ENCODE peak calls at places on chromosome 9, in six cellular contexts. P, W, H, Y, A and R are unnamed samples. For H3K4me1, the result is how much of the 10 kb centered on the place peaks cover.

GRCh38 chr9:38053697-38054461 is 15.1 kb downstream of the SHB start:
- DNase-seq in P (no peak), W (no peak), H (no peak), Y (no peak), A (no peak), R (no peak)

GRCh38 chr9:126150411-126151030 is 176.1 kb upstream of the MVB12B start:
- DNase-seq in P (no peak), W (no peak), H (no peak), Y (peak), A (peak), R (peak)

GRCh38 chr9:133342083-133342406 is 5.9 kb downstream of the MED22 start:
- DNase-seq in P (no peak), W (no peak), H (no peak), Y (no peak), A (peak), R (no peak)

GRCh38 chr9:107667700-107668099 is 178.1 kb upstream of the KLF4 start:
- DNase-seq in P (no peak), W (no peak), H (peak), Y (no peak), A (no peak), R (no peak)

GRCh38 chr9:86021166-86021565 is 78.2 kb downstream of the GOLM1 start:
- DNase-seq in P (no peak), W (no peak), H (no peak), Y (no peak), A (no peak), R (no peak)

GRCh38 chr9:81411961-81412360 is 277.4 kb downstream of the TLE1 start:
- DNase-seq in P (no peak), W (no peak), H (no peak), Y (no peak), A (no peak), R (no peak)

GRCh38 chr9:126417007-126417406 is 90.4 kb downstream of the MVB12B start:
- DNase-seq in P (no peak), W (no peak), H (no peak), Y (no peak), A (peak), R (no peak)

GRCh38 chr9:136916330-136917184 is 28.0 kb downstream of the FBXW5 start:
- DNase-seq in P (no peak), W (no peak), H (no peak), Y (no peak), A (no peak), R (no peak)

GRCh38 chr9:89372230-89372816 is 54.0 kb downstream of the SECISBP2 start:
- DNase-seq in P (no peak), W (peak), H (no peak), Y (no peak), A (peak), R (no peak)

GRCh38 chr9:137878146-137878941 is 762 bp downstream of the CACNA1B start:
- DNase-seq in P (no peak), W (no peak), H (no peak), Y (no peak), A (peak), R (no peak)

GRCh38 chr9:70406446-70406862 is 8.0 kb downstream of the KLF9 start:
- DNase-seq in P (peak), W (no peak), H (peak), Y (no peak), A (peak), R (no peak)

GRCh38 chr9:137070201-137070905 is at the start of gene SAPCD2:
- DNase-seq in P (peak), W (peak), H (peak), Y (peak), A (peak), R (peak)

GRCh38 chr9:109500421-109500974 is 2.4 kb upstream of the PTPN3 start:
- DNase-seq in P (no peak), W (no peak), H (no peak), Y (no peak), A (no peak), R (no peak)

GRCh38 chr9:109499061-109499630 is 1.0 kb upstream of the PTPN3 start:
- DNase-seq in P (no peak), W (no peak), H (no peak), Y (no peak), A (no peak), R (no peak)

GRCh38 chr9:109499631-109500120 is 1.6 kb upstream of the PTPN3 start:
- DNase-seq in P (peak), W (no peak), H (peak), Y (peak), A (no peak), R (peak)

GRCh38 chr9:109497193-109498165 is 628 bp downstream of the PTPN3 start:
- DNase-seq in P (peak), W (no peak), H (no peak), Y (no peak), A (no peak), R (no peak)

DNA sequence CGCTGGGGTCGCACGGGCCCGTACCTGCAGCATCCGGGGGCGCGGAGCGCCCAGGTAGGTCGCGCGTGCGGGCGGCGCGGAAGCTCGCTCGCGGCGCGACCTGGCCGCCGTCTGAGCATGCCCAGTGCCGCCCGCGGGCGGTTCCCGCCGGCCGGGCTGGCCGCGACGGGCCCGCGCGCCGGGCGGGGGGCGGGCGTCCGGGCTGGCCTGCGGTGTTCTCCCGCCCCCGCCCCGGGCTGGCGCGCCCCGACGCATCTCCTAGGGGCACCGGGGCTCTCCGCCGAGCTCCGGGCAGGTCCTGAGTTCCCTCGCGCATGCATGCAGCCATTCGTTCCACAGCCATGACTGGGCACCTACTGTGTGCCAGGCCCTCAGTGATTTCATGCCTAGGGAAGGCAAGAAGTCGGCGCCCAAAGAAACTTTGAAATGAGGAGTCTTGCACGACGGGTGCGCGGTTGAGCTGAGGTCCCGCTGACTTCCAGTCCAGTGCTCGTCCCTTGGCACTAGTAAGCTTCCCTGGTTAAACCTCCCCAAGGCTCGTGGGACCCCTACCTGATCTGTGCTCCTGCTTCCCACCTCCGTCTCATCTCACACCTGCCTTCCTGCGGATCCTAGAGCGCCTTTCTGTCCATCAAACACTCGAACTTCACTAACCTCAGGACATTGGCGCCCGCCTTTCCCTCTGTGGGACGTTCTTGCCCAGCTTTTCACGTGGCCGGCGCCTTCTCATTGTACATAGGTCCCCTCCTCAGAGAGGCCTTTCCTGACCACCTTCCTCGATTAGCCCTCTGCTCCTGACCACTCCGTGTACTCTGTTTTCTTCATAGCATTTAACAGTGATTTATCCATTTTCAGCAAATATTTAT is at the start of gene PTPN3:
- DNase-seq in P (peak), W (no peak), H (no peak), Y (peak), A (no peak), R (no peak)
- H3K27ac ChIP-seq in P (peak), W (no peak), H (no peak), Y (peak), A (no peak), R (peak)

DNA sequence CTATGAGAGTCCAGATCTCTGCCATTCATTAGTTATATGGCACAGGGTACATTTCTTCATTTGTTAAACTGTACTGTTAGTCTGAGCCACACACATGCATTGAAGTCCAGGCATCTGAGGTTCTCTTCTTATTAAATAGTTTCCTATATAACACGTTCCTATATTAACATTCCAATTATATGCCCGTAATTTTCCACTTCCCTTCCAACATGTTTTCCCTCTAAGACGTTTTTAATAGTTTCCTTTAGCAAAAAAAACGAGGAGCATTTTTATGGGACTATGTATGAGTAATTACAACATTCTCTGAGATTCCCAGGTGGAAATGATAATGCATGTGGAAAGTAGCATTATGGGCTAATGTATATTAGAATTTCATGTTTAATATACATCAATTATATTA is 11.0 kb downstream of the SMARCA2 start:
- DNase-seq in P (no peak), W (no peak), H (no peak), Y (no peak), A (no peak), R (no peak)
- H3K4me1 ChIP-seq in P (half or more), W (under half), H (under half), Y (half or more), A (under half), R (under half)

GRCh38 chr9:113582698-113583200 is 119.2 kb downstream of the RGS3 start:
- DNase-seq in P (no peak), W (no peak), H (no peak), Y (no peak), A (no peak), R (no peak)

GRCh38 chr9:113583511-113584470 is 120.3 kb downstream of the RGS3 start:
- DNase-seq in P (no peak), W (no peak), H (no peak), Y (no peak), A (no peak), R (no peak)

GRCh38 chr9:113580041-113580953 is 116.8 kb downstream of the RGS3 start:
- DNase-seq in P (peak), W (peak), H (no peak), Y (peak), A (no peak), R (peak)

GRCh38 chr9:113580954-113581311 is 117.4 kb downstream of the RGS3 start:
- DNase-seq in P (no peak), W (peak), H (no peak), Y (no peak), A (no peak), R (no peak)

DNA sequence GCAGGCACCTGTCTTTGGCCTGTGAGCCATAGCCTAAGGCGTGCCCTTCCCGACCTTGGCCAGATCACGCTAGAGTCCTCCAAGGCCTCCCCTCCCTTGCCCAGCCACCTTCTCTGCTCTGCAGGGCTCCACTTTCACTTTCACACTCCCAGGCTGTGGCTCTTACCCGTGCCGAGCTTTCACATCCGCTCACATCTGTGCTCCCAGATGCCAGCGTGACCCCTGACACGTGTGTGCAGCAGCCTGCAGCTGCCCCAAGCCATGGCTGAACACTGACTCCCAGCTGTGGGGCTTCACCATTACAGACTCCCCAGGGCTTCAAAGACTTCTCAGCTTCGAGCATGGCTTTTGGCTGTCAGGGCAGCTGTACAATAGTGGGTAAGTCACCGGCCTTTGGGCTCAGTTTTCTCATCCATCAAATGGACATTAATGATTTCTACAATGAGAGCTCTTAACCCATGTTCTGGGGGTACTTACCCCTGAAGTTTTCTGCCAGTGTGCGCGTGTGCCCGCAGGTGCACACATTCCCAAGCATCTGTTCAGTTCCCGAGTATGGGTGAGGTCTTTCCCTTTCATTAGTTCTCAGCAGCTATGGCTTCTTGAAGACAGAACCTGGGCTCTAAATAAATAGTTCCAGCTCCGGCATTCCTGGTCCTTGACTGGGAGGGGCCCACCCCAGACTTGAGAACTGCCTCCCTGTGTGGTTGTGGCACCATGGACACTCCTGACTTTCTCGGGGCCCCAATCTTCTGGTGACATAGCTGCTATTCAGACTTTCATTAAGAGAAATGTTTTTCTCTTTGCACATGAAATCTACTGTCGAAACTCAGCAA is 118.6 kb downstream of the RGS3 start:
- DNase-seq in P (peak), W (peak), H (peak), Y (peak), A (no peak), R (peak)
- H3K4me3 ChIP-seq in P (no peak), W (peak), H (no peak), Y (peak), A (no peak), R (no peak)

DNA sequence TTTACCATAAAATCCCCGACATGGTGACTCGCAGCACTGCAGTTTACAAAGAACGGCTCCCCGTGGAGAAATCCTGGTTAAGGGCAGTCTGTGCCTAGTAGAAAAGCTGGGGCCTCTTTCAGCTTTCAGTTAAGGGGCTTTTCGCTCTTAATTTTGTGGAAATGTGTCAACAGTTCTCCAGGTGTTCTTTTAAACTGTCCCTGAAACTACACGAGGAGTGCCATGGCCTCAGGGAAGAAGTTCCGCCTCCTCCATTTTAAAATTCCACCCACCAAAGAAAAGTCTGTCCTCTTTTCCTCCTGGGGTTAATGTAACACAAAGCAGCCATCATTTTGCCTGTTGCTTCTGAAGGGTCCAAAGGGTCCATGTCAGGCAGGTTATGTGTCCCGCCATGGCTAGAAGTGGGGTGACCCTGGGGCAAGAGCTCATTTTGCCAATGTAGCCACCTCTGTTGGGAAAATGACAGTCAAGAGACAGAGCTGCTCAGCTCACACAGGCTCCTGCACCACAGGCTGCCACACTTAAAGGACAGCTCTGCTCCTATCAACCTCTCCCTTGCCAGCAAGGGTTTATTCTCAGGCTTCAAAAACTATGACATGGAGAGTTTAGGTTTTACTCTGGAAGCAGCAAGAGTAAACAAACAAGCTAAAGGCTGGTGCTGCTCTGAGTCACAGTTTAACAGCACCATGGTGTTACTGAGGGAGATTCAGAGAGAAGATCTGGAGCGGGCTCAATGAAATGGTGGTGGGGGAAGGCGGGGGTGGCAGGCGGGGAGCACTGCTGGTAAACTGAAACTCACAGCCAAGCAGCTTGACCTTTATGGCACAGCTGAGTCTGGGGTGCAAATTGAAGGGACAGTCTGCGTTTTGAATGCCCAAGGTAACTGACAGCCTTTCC is 3.2 kb downstream of the WHRN start:
- DNase-seq in P (no peak), W (no peak), H (no peak), Y (no peak), A (peak), R (no peak)
- H3K27ac ChIP-seq in P (peak), W (no peak), H (peak), Y (peak), A (peak), R (no peak)

GRCh38 chr9:95098391-95098921 is 219.1 kb downstream of the FANCC start:
- DNase-seq in P (no peak), W (no peak), H (no peak), Y (no peak), A (no peak), R (no peak)
- H3K4me1 ChIP-seq in P (under half), W (under half), H (under half), Y (half or more), A (under half), R (under half)

GRCh38 chr9:2623866-2624682 is 2.5 kb downstream of the VLDLR start:
- DNase-seq in P (no peak), W (no peak), H (no peak), Y (no peak), A (peak), R (no peak)
- H3K4me3 ChIP-seq in P (no peak), W (no peak), H (peak), Y (peak), A (no peak), R (no peak)

GRCh38 chr9:95116002-95116819 is 201.3 kb downstream of the FANCC start:
- DNase-seq in P (peak), W (no peak), H (no peak), Y (peak), A (peak), R (no peak)
- H3K27ac ChIP-seq in P (peak), W (no peak), H (peak), Y (peak), A (no peak), R (no peak)

GRCh38 chr9:21969011-21969935 is 24.9 kb downstream of the CDKN2A start:
- DNase-seq in P (no peak), W (no peak), H (no peak), Y (no peak), A (peak), R (no peak)

GRCh38 chr9:21968331-21969010 is 25.7 kb downstream of the CDKN2A start:
- DNase-seq in P (no peak), W (no peak), H (no peak), Y (no peak), A (peak), R (no peak)

GRCh38 chr9:21967169-21967568 is 27.0 kb downstream of the CDKN2A start:
- DNase-seq in P (no peak), W (no peak), H (no peak), Y (no peak), A (peak), R (no peak)

GRCh38 chr9:21966140-21966851 is 27.9 kb downstream of the CDKN2A start:
- DNase-seq in P (no peak), W (no peak), H (no peak), Y (no peak), A (peak), R (no peak)

GRCh38 chr9:21967707-21968106 is 26.5 kb downstream of the CDKN2A start:
- DNase-seq in P (no peak), W (no peak), H (no peak), Y (no peak), A (peak), R (no peak)
- H3K4me1 ChIP-seq in P (under half), W (under half), H (under half), Y (under half), A (under half), R (under half)

GRCh38 chr9:13089721-13090120 is 189.8 kb downstream of the MPDZ start:
- DNase-seq in P (no peak), W (no peak), H (no peak), Y (no peak), A (no peak), R (no peak)
- H3K4me3 ChIP-seq in P (no peak), W (no peak), H (no peak), Y (no peak), A (no peak), R (no peak)